ENCODE peak calls at places on chromosomes 12 and 14, in nine cellular contexts. One of them, this sample, is unnamed.

GRCh38 chr14:99601301-99601945 is 2.6 kb downstream of the CCDC85C start:
- DNase-seq in DND-41: no peak
- DNase-seq in neural progenitor cell: no peak
- DNase-seq in mammary epithelial cell: no peak
- DNase-seq in MM.1S: no peak
- DNase-seq in HepG2: peak; percentile 49
- DNase-seq in K562: no peak
- DNase-seq in GM23338: no peak
- DNase-seq in keratinocyte: no peak
- DNase-seq in this sample: no peak

GRCh38 chr12:70994217-70994788 is 73.8 kb upstream of the PTPRR start:
- DNase-seq in DND-41: no peak
- DNase-seq in neural progenitor cell: no peak
- DNase-seq in mammary epithelial cell: peak; percentile 37
- DNase-seq in MM.1S: no peak
- DNase-seq in HepG2: no peak
- DNase-seq in K562: no peak
- DNase-seq in GM23338: no peak
- DNase-seq in keratinocyte: no peak
- DNase-seq in this sample: no peak

GRCh38 chr12:64180951-64181350 is 41.1 kb downstream of the KICS2 start:
- DNase-seq in DND-41: no peak
- DNase-seq in neural progenitor cell: no peak
- DNase-seq in mammary epithelial cell: peak; percentile 17
- DNase-seq in MM.1S: no peak
- DNase-seq in HepG2: no peak
- DNase-seq in K562: no peak
- DNase-seq in GM23338: no peak
- DNase-seq in keratinocyte: no peak
- DNase-seq in this sample: peak; percentile 17

GRCh38 chr14:95496111-95496681 is 20.3 kb downstream of the SYNE3 start:
- DNase-seq in DND-41: no peak
- DNase-seq in neural progenitor cell: no peak
- DNase-seq in mammary epithelial cell: no peak
- DNase-seq in MM.1S: no peak
- DNase-seq in HepG2: no peak
- DNase-seq in K562: no peak
- DNase-seq in GM23338: no peak
- DNase-seq in keratinocyte: no peak
- DNase-seq in this sample: no peak

GRCh38 chr14:49959822-49960408 is 67.0 kb downstream of the ARF6 start:
- DNase-seq in DND-41: no peak
- DNase-seq in neural progenitor cell: no peak
- DNase-seq in mammary epithelial cell: no peak
- DNase-seq in MM.1S: no peak
- DNase-seq in HepG2: no peak
- DNase-seq in K562: no peak
- DNase-seq in GM23338: no peak
- DNase-seq in keratinocyte: no peak
- DNase-seq in this sample: peak; percentile 70

GRCh38 chr12:4223273-4223855 is 50.2 kb upstream of the CCND2 start:
- DNase-seq in DND-41: no peak
- DNase-seq in neural progenitor cell: no peak
- DNase-seq in mammary epithelial cell: no peak
- DNase-seq in MM.1S: no peak
- DNase-seq in HepG2: no peak
- DNase-seq in K562: no peak
- DNase-seq in GM23338: no peak
- DNase-seq in keratinocyte: no peak
- DNase-seq in this sample: no peak

GRCh38 chr12:117417004-117417403 is 55.6 kb upstream of the NOS1 start:
- DNase-seq in DND-41: no peak
- DNase-seq in neural progenitor cell: no peak
- DNase-seq in mammary epithelial cell: no peak
- DNase-seq in MM.1S: no peak
- DNase-seq in HepG2: no peak
- DNase-seq in K562: no peak
- DNase-seq in GM23338: no peak
- DNase-seq in keratinocyte: no peak
- DNase-seq in this sample: no peak

GRCh38 chr12:46221255-46222128 is 47.4 kb downstream of the SLC38A1 start:
- DNase-seq in DND-41: no peak
- DNase-seq in neural progenitor cell: no peak
- DNase-seq in mammary epithelial cell: peak; percentile 23
- DNase-seq in MM.1S: no peak
- DNase-seq in HepG2: no peak
- DNase-seq in K562: no peak
- DNase-seq in GM23338: no peak
- DNase-seq in keratinocyte: no peak
- DNase-seq in this sample: no peak

GRCh38 chr12:99960312-99960711 is 24.4 kb downstream of the ANKS1B start:
- DNase-seq in DND-41: no peak
- DNase-seq in neural progenitor cell: no peak
- DNase-seq in mammary epithelial cell: no peak
- DNase-seq in MM.1S: no peak
- DNase-seq in HepG2: no peak
- DNase-seq in K562: no peak
- DNase-seq in GM23338: no peak
- DNase-seq in keratinocyte: no peak
- DNase-seq in this sample: no peak

GRCh38 chr12:119710941-119711551 is 43.1 kb downstream of the PRKAB1 start:
- DNase-seq in DND-41: no peak
- DNase-seq in neural progenitor cell: no peak
- DNase-seq in mammary epithelial cell: no peak
- DNase-seq in MM.1S: no peak
- DNase-seq in HepG2: no peak
- DNase-seq in K562: no peak
- DNase-seq in GM23338: peak; percentile 10
- DNase-seq in keratinocyte: no peak
- DNase-seq in this sample: no peak

GRCh38 chr12:49535921-49536525 is 2.8 kb upstream of the KCNH3 start:
- DNase-seq in DND-41: no peak
- DNase-seq in neural progenitor cell: no peak
- DNase-seq in mammary epithelial cell: peak; percentile 56
- DNase-seq in MM.1S: no peak
- DNase-seq in HepG2: no peak
- DNase-seq in K562: no peak
- DNase-seq in GM23338: no peak
- DNase-seq in keratinocyte: no peak
- DNase-seq in this sample: peak; percentile 36

GRCh38 chr14:23831591-23831990 is 122.0 kb upstream of the DHRS4 start:
- DNase-seq in DND-41: no peak
- DNase-seq in neural progenitor cell: no peak
- DNase-seq in mammary epithelial cell: no peak
- DNase-seq in MM.1S: no peak
- DNase-seq in HepG2: no peak
- DNase-seq in K562: no peak
- DNase-seq in GM23338: no peak
- DNase-seq in keratinocyte: no peak
- DNase-seq in this sample: no peak

GRCh38 chr12:54891717-54892478 is 37.6 kb downstream of the MUCL1 start:
- DNase-seq in DND-41: no peak
- DNase-seq in neural progenitor cell: no peak
- DNase-seq in mammary epithelial cell: no peak
- DNase-seq in MM.1S: no peak
- DNase-seq in HepG2: peak; percentile 89
- DNase-seq in K562: no peak
- DNase-seq in GM23338: no peak
- DNase-seq in keratinocyte: no peak
- DNase-seq in this sample: no peak

GRCh38 chr12:23851602-23852001 is 97.9 kb downstream of the SOX5 start:
- DNase-seq in DND-41: no peak
- DNase-seq in neural progenitor cell: no peak
- DNase-seq in mammary epithelial cell: no peak
- DNase-seq in MM.1S: no peak
- DNase-seq in HepG2: no peak
- DNase-seq in K562: no peak
- DNase-seq in GM23338: no peak
- DNase-seq in keratinocyte: no peak
- DNase-seq in this sample: no peak

GRCh38 chr12:48680861-48681260 is 1.2 kb downstream of the KANSL2 start:
- DNase-seq in DND-41: no peak
- DNase-seq in neural progenitor cell: no peak
- DNase-seq in mammary epithelial cell: no peak
- DNase-seq in MM.1S: no peak
- DNase-seq in HepG2: no peak
- DNase-seq in K562: no peak
- DNase-seq in GM23338: no peak
- DNase-seq in keratinocyte: no peak
- DNase-seq in this sample: no peak

GRCh38 chr12:16573652-16574077 is 32.3 kb downstream of the LMO3 start:
- DNase-seq in DND-41: no peak
- DNase-seq in neural progenitor cell: peak; percentile 50
- DNase-seq in mammary epithelial cell: no peak
- DNase-seq in MM.1S: no peak
- DNase-seq in HepG2: peak; percentile 18
- DNase-seq in K562: no peak
- DNase-seq in GM23338: peak; percentile 72
- DNase-seq in keratinocyte: no peak
- DNase-seq in this sample: no peak

GRCh38 chr12:109663766-109664165 is 49.9 kb upstream of the FAM222A start:
- DNase-seq in DND-41: no peak
- DNase-seq in neural progenitor cell: no peak
- DNase-seq in mammary epithelial cell: no peak
- DNase-seq in MM.1S: no peak
- DNase-seq in HepG2: no peak
- DNase-seq in K562: no peak
- DNase-seq in GM23338: no peak
- DNase-seq in keratinocyte: no peak
- DNase-seq in this sample: no peak

GRCh38 chr12:87141091-87141490 is 884.9 kb upstream of the MGAT4C start:
- DNase-seq in DND-41: no peak
- DNase-seq in neural progenitor cell: no peak
- DNase-seq in mammary epithelial cell: no peak
- DNase-seq in MM.1S: no peak
- DNase-seq in HepG2: no peak
- DNase-seq in K562: no peak
- DNase-seq in GM23338: no peak
- DNase-seq in keratinocyte: no peak
- DNase-seq in this sample: no peak
- H3K4me1 ChIP-seq in DND-41: no peaks in the 10 kb centered on the region
- H3K4me1 ChIP-seq in neural progenitor cell: no peaks in the 10 kb centered on the region
- H3K4me1 ChIP-seq in mammary epithelial cell: peaks cover 17% of the 10 kb centered on the region
- H3K4me1 ChIP-seq in MM.1S: peaks cover 8% of the 10 kb centered on the region
- H3K4me1 ChIP-seq in HepG2: no peaks in the 10 kb centered on the region
- H3K4me1 ChIP-seq in K562: no peaks in the 10 kb centered on the region
- H3K4me1 ChIP-seq in GM23338: no peaks in the 10 kb centered on the region
- H3K4me1 ChIP-seq in keratinocyte: peaks cover 2% of the 10 kb centered on the region
- H3K4me1 ChIP-seq in this sample: peaks cover 14% of the 10 kb centered on the region

DNA sequence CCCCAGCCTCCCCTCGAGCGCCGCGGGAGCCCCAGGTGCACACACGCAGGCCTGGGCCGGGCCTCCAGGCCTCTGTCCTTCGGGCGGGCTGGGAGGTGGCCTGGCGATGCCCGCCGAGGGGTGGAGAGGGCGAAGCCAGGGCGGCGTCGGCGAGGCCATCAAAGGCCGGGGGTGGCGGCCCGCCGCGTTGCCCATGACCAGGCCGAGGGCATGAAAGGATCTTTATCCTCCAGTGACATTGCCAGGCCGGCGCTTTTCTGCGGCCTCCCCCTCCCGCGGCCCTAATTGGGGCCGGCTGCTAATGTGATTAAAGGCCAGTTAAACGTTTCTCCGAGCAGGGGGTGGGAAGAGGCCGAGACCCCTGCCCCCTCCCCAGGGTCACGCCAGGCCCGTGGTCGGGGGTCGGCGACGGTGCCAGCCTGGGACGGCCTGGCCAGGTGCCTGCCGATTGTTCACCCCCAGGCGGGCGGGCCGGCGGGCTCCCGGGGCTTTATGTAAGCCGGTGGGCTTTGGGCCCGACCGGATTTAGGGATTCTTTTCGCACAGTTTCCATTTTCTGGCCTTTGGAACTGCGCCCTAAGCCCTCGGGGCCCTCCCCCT is 103.3 kb upstream of the DIO3 start:
- DNase-seq in DND-41: no peak
- DNase-seq in neural progenitor cell: peak; percentile 82
- DNase-seq in mammary epithelial cell: no peak
- DNase-seq in MM.1S: no peak
- DNase-seq in HepG2: no peak
- DNase-seq in K562: no peak
- DNase-seq in GM23338: peak; percentile 54
- DNase-seq in keratinocyte: no peak
- DNase-seq in this sample: no peak
- TF ChIP-seq EZH2 in DND-41: no peak
- TF ChIP-seq EZH2 in neural progenitor cell: peak; percentile 14
- TF ChIP-seq EZH2 in mammary epithelial cell: no peak
- TF ChIP-seq EZH2 in MM.1S: no peak
- TF ChIP-seq EZH2 in HepG2: no peak
- TF ChIP-seq EZH2 in K562: no peak
- TF ChIP-seq EZH2 in GM23338: peak; percentile 67
- TF ChIP-seq EZH2 in keratinocyte: peak; percentile 74
- TF ChIP-seq EZH2 in this sample: no peak

DNA sequence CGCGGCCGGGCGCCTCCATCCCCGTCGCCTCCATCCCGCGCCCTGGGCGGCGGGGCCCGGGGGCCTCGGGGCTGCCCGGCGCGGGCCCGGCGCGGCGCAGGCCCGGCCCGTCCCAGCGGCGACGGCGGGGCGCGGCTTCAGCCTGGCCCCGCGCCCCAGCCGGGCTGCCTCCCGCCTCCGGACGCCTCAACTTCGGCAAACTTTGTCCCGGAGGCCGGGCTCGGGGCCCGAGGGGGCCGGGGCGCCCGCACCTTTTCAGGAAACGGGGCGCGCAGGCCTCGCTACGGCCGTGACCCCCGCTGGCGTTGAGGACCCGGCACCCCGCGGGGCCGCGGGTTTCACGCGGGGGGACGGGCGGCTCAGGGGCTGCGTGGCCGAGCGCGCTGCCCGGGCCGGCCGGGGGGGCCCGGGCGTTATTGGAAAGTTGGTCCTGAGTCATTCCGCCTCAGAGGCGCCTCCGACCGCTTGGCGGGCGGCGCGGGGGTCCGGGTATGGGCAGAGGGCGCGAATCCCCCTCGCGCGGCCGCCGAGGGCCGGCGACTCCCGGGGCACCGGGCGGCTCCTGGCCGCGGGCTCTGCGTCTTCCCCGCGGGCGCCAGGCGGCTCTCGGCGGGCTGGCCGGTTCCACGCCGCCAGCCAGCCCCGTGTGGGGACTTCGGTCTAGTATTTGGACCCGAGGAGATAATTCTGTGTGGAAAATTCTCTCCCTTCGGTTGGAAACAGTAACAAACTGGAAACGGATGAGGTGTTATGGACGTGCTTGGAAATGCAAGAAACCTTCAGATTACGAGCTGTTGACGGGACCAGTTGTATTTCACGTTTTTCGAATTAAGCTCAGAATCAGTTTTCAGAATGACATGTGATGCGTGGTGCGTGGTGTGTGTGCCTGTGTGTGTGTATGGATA is 714 bp downstream of the TRAF3 start:
- DNase-seq in DND-41: peak; percentile 15
- DNase-seq in neural progenitor cell: peak; percentile 44
- DNase-seq in mammary epithelial cell: peak; percentile 29
- DNase-seq in MM.1S: peak; percentile 16
- DNase-seq in HepG2: no peak
- DNase-seq in K562: peak; percentile 73
- DNase-seq in GM23338: peak; percentile 33
- DNase-seq in keratinocyte: no peak
- DNase-seq in this sample: no peak
- H3K4me1 ChIP-seq in DND-41: peaks cover 36% of the 10 kb centered on the region
- H3K4me1 ChIP-seq in neural progenitor cell: peaks cover 10% of the 10 kb centered on the region
- H3K4me1 ChIP-seq in mammary epithelial cell: peaks cover 25% of the 10 kb centered on the region
- H3K4me1 ChIP-seq in MM.1S: peaks cover 15% of the 10 kb centered on the region
- H3K4me1 ChIP-seq in HepG2: peaks cover 65% of the 10 kb centered on the region
- H3K4me1 ChIP-seq in K562: peaks cover 11% of the 10 kb centered on the region
- H3K4me1 ChIP-seq in GM23338: peaks cover 30% of the 10 kb centered on the region
- H3K4me1 ChIP-seq in keratinocyte: peaks cover 21% of the 10 kb centered on the region
- H3K4me1 ChIP-seq in this sample: peaks cover 21% of the 10 kb centered on the region

GRCh38 chr12:102824218-102824835 is 92.7 kb downstream of the PAH start:
- DNase-seq in DND-41: peak; percentile 20
- DNase-seq in neural progenitor cell: peak; percentile 94
- DNase-seq in mammary epithelial cell: peak; percentile 20
- DNase-seq in MM.1S: no peak
- DNase-seq in HepG2: peak; percentile 18
- DNase-seq in K562: peak; percentile 26
- DNase-seq in GM23338: peak; percentile 93
- DNase-seq in keratinocyte: no peak
- DNase-seq in this sample: peak; percentile 13
- TF ChIP-seq EZH2 in DND-41: no peak
- TF ChIP-seq EZH2 in neural progenitor cell: peak; percentile 30
- TF ChIP-seq EZH2 in mammary epithelial cell: no peak
- TF ChIP-seq EZH2 in MM.1S: no peak
- TF ChIP-seq EZH2 in HepG2: no peak
- TF ChIP-seq EZH2 in K562: no peak
- TF ChIP-seq EZH2 in GM23338: no peak
- TF ChIP-seq EZH2 in keratinocyte: no peak
- TF ChIP-seq EZH2 in this sample: no peak